ENCODE peak calls at places on chromosomes 11 and 22, in ten cellular contexts. One of them, this sample, is unnamed.

GRCh38 chr22:26679003-26679629 is 21.7 kb downstream of the MIAT start:
- DNase-seq in heart left ventricle: peak; percentile 67
- DNase-seq in gastrocnemius medialis: peak; percentile 53
- DNase-seq in vagina: no peak
- DNase-seq in esophagus squamous epithelium: no peak
- DNase-seq in stomach: peak; percentile 78
- DNase-seq in Peyer's patch: peak; percentile 75
- DNase-seq in right lobe of liver: peak; percentile 67
- DNase-seq in tibial nerve: peak; percentile 79
- DNase-seq in IMR-90: peak; percentile 71
- DNase-seq in this sample: peak; percentile 74

GRCh38 chr11:45089251-45089650 is 57.2 kb upstream of the PRDM11 start:
- DNase-seq in right lobe of liver: peak; percentile 77
- DNase-seq in vagina: peak; percentile 96
- DNase-seq in IMR-90: peak; percentile 93
- DNase-seq in stomach: peak; percentile 33
- DNase-seq in gastrocnemius medialis: peak; percentile 94
- DNase-seq in esophagus squamous epithelium: no peak
- DNase-seq in tibial nerve: peak; percentile 86
- DNase-seq in Peyer's patch: no peak
- DNase-seq in heart left ventricle: peak; percentile 88
- DNase-seq in this sample: peak; percentile 88

GRCh38 chr22:30675436-30675835 is 7.8 kb upstream of the DUSP18 start:
- DNase-seq in IMR-90: no peak
- DNase-seq in esophagus squamous epithelium: no peak
- DNase-seq in stomach: no peak
- DNase-seq in gastrocnemius medialis: no peak
- DNase-seq in right lobe of liver: no peak
- DNase-seq in Peyer's patch: no peak
- DNase-seq in tibial nerve: no peak
- DNase-seq in vagina: no peak
- DNase-seq in heart left ventricle: no peak
- DNase-seq in this sample: no peak

GRCh38 chr11:10459029-10459970 is 4.2 kb downstream of the AMPD3 start:
- DNase-seq in tibial nerve: no peak
- DNase-seq in stomach: no peak
- DNase-seq in Peyer's patch: no peak
- DNase-seq in esophagus squamous epithelium: no peak
- DNase-seq in vagina: peak; percentile 82
- DNase-seq in gastrocnemius medialis: no peak
- DNase-seq in heart left ventricle: no peak
- DNase-seq in IMR-90: no peak
- DNase-seq in right lobe of liver: no peak
- DNase-seq in this sample: peak; percentile 45

GRCh38 chr11:122559734-122560382 is 95.7 kb upstream of the UBASH3B start:
- DNase-seq in esophagus squamous epithelium: no peak
- DNase-seq in heart left ventricle: no peak
- DNase-seq in right lobe of liver: no peak
- DNase-seq in Peyer's patch: no peak
- DNase-seq in IMR-90: peak; percentile 25
- DNase-seq in vagina: no peak
- DNase-seq in gastrocnemius medialis: no peak
- DNase-seq in stomach: no peak
- DNase-seq in tibial nerve: no peak
- DNase-seq in this sample: no peak

GRCh38 chr11:72507050-72507449 is 72.7 kb upstream of the CLPB start:
- DNase-seq in stomach: no peak
- DNase-seq in right lobe of liver: no peak
- DNase-seq in IMR-90: no peak
- DNase-seq in heart left ventricle: no peak
- DNase-seq in tibial nerve: no peak
- DNase-seq in Peyer's patch: no peak
- DNase-seq in gastrocnemius medialis: no peak
- DNase-seq in vagina: no peak
- DNase-seq in esophagus squamous epithelium: no peak
- DNase-seq in this sample: no peak

GRCh38 chr11:46564459-46564858 is 29.4 kb downstream of the AMBRA1 start:
- DNase-seq in IMR-90: peak; percentile 64
- DNase-seq in tibial nerve: no peak
- DNase-seq in stomach: no peak
- DNase-seq in heart left ventricle: no peak
- DNase-seq in Peyer's patch: no peak
- DNase-seq in vagina: no peak
- DNase-seq in gastrocnemius medialis: no peak
- DNase-seq in esophagus squamous epithelium: no peak
- DNase-seq in right lobe of liver: no peak
- DNase-seq in this sample: no peak

GRCh38 chr11:92826597-92826996 is 142.9 kb upstream of the MTNR1B start:
- DNase-seq in vagina: no peak
- DNase-seq in right lobe of liver: no peak
- DNase-seq in stomach: no peak
- DNase-seq in heart left ventricle: no peak
- DNase-seq in Peyer's patch: no peak
- DNase-seq in esophagus squamous epithelium: no peak
- DNase-seq in tibial nerve: no peak
- DNase-seq in gastrocnemius medialis: no peak
- DNase-seq in IMR-90: no peak
- DNase-seq in this sample: no peak

GRCh38 chr11:58003036-58003435 is 20.6 kb upstream of the OR9Q1 start:
- DNase-seq in IMR-90: no peak
- DNase-seq in right lobe of liver: no peak
- DNase-seq in vagina: no peak
- DNase-seq in tibial nerve: no peak
- DNase-seq in heart left ventricle: no peak
- DNase-seq in stomach: no peak
- DNase-seq in gastrocnemius medialis: no peak
- DNase-seq in Peyer's patch: no peak
- DNase-seq in esophagus squamous epithelium: no peak
- DNase-seq in this sample: no peak

GRCh38 chr11:40292636-40293585 is 1166.5 kb downstream of the LRRC4C start:
- DNase-seq in IMR-90: no peak
- DNase-seq in gastrocnemius medialis: no peak
- DNase-seq in right lobe of liver: peak; percentile 47
- DNase-seq in Peyer's patch: no peak
- DNase-seq in stomach: no peak
- DNase-seq in heart left ventricle: peak; percentile 26
- DNase-seq in esophagus squamous epithelium: no peak
- DNase-seq in tibial nerve: no peak
- DNase-seq in vagina: no peak
- DNase-seq in this sample: no peak

GRCh38 chr22:46453006-46453828 is 84.2 kb downstream of the CELSR1 start:
- DNase-seq in Peyer's patch: no peak
- DNase-seq in heart left ventricle: peak; percentile 42
- DNase-seq in tibial nerve: no peak
- DNase-seq in esophagus squamous epithelium: no peak
- DNase-seq in vagina: no peak
- DNase-seq in stomach: peak; percentile 85
- DNase-seq in IMR-90: no peak
- DNase-seq in right lobe of liver: peak; percentile 73
- DNase-seq in gastrocnemius medialis: no peak
- DNase-seq in this sample: peak; percentile 47

GRCh38 chr11:72927380-72927779 is 113.2 kb downstream of the ATG16L2 start:
- DNase-seq in Peyer's patch: no peak
- DNase-seq in right lobe of liver: no peak
- DNase-seq in vagina: no peak
- DNase-seq in tibial nerve: no peak
- DNase-seq in heart left ventricle: no peak
- DNase-seq in IMR-90: no peak
- DNase-seq in gastrocnemius medialis: no peak
- DNase-seq in esophagus squamous epithelium: no peak
- DNase-seq in stomach: no peak
- DNase-seq in this sample: no peak

GRCh38 chr22:45192701-45193187 is 29.0 kb downstream of the NUP50 start:
- DNase-seq in esophagus squamous epithelium: no peak
- DNase-seq in vagina: no peak
- DNase-seq in heart left ventricle: no peak
- DNase-seq in tibial nerve: no peak
- DNase-seq in IMR-90: no peak
- DNase-seq in stomach: no peak
- DNase-seq in gastrocnemius medialis: no peak
- DNase-seq in Peyer's patch: peak; percentile 45
- DNase-seq in right lobe of liver: no peak
- DNase-seq in this sample: no peak

GRCh38 chr22:50608996-50609395 is 8.4 kb downstream of the MAPK8IP2 start:
- DNase-seq in tibial nerve: no peak
- DNase-seq in gastrocnemius medialis: no peak
- DNase-seq in vagina: no peak
- DNase-seq in Peyer's patch: no peak
- DNase-seq in esophagus squamous epithelium: no peak
- DNase-seq in right lobe of liver: no peak
- DNase-seq in heart left ventricle: no peak
- DNase-seq in stomach: no peak
- DNase-seq in IMR-90: no peak
- DNase-seq in this sample: no peak

GRCh38 chr11:127288926-127289325 is 288.4 kb upstream of the KIRREL3 start:
- DNase-seq in stomach: no peak
- DNase-seq in gastrocnemius medialis: no peak
- DNase-seq in esophagus squamous epithelium: no peak
- DNase-seq in Peyer's patch: no peak
- DNase-seq in heart left ventricle: no peak
- DNase-seq in tibial nerve: no peak
- DNase-seq in right lobe of liver: peak; percentile 69
- DNase-seq in vagina: no peak
- DNase-seq in IMR-90: no peak
- DNase-seq in this sample: no peak

GRCh38 chr11:68581901-68582300 is 102.4 kb upstream of the GAL start:
- DNase-seq in heart left ventricle: no peak
- DNase-seq in IMR-90: no peak
- DNase-seq in tibial nerve: no peak
- DNase-seq in stomach: no peak
- DNase-seq in right lobe of liver: no peak
- DNase-seq in vagina: no peak
- DNase-seq in esophagus squamous epithelium: no peak
- DNase-seq in Peyer's patch: no peak
- DNase-seq in gastrocnemius medialis: no peak
- DNase-seq in this sample: no peak

GRCh38 chr11:68584991-68585524 is 99.3 kb upstream of the GAL start:
- DNase-seq in heart left ventricle: no peak
- DNase-seq in stomach: no peak
- DNase-seq in gastrocnemius medialis: no peak
- DNase-seq in esophagus squamous epithelium: no peak
- DNase-seq in right lobe of liver: no peak
- DNase-seq in Peyer's patch: no peak
- DNase-seq in vagina: no peak
- DNase-seq in IMR-90: peak; percentile 6
- DNase-seq in tibial nerve: no peak
- DNase-seq in this sample: no peak

GRCh38 chr11:68583047-68583446 is 101.3 kb upstream of the GAL start:
- DNase-seq in IMR-90: peak; percentile 82
- DNase-seq in Peyer's patch: no peak
- DNase-seq in right lobe of liver: no peak
- DNase-seq in tibial nerve: no peak
- DNase-seq in gastrocnemius medialis: no peak
- DNase-seq in stomach: no peak
- DNase-seq in esophagus squamous epithelium: no peak
- DNase-seq in heart left ventricle: no peak
- DNase-seq in vagina: no peak
- DNase-seq in this sample: no peak

GRCh38 chr11:68582416-68583046 is 101.8 kb upstream of the GAL start:
- DNase-seq in stomach: no peak
- DNase-seq in tibial nerve: no peak
- DNase-seq in esophagus squamous epithelium: no peak
- DNase-seq in right lobe of liver: no peak
- DNase-seq in IMR-90: no peak
- DNase-seq in vagina: no peak
- DNase-seq in Peyer's patch: no peak
- DNase-seq in gastrocnemius medialis: peak; percentile 62
- DNase-seq in heart left ventricle: peak; percentile 58
- DNase-seq in this sample: no peak

GRCh38 chr11:68584097-68584496 is 100.2 kb upstream of the GAL start:
- DNase-seq in heart left ventricle: peak; percentile 59
- DNase-seq in gastrocnemius medialis: peak; percentile 36
- DNase-seq in Peyer's patch: peak; percentile 52
- DNase-seq in IMR-90: peak; percentile 4
- DNase-seq in stomach: peak; percentile 40
- DNase-seq in right lobe of liver: no peak
- DNase-seq in tibial nerve: peak; percentile 21
- DNase-seq in esophagus squamous epithelium: no peak
- DNase-seq in vagina: no peak
- DNase-seq in this sample: peak; percentile 52
- H3K36me3 ChIP-seq in heart left ventricle: peaks cover 86% of the 10 kb centered on the region
- H3K36me3 ChIP-seq in gastrocnemius medialis: peaks cover 60% of the 10 kb centered on the region
- H3K36me3 ChIP-seq in Peyer's patch: no peaks in the 10 kb centered on the region
- H3K36me3 ChIP-seq in IMR-90: peaks cover 33% of the 10 kb centered on the region
- H3K36me3 ChIP-seq in stomach: peaks cover 16% of the 10 kb centered on the region
- H3K36me3 ChIP-seq in right lobe of liver: peaks cover 48% of the 10 kb centered on the region
- H3K36me3 ChIP-seq in tibial nerve: peaks cover 67% of the 10 kb centered on the region
- H3K36me3 ChIP-seq in esophagus squamous epithelium: peaks cover 85% of the 10 kb centered on the region
- H3K36me3 ChIP-seq in vagina: peaks cover 50% of the 10 kb centered on the region
- H3K36me3 ChIP-seq in this sample: no peaks in the 10 kb centered on the region

DNA sequence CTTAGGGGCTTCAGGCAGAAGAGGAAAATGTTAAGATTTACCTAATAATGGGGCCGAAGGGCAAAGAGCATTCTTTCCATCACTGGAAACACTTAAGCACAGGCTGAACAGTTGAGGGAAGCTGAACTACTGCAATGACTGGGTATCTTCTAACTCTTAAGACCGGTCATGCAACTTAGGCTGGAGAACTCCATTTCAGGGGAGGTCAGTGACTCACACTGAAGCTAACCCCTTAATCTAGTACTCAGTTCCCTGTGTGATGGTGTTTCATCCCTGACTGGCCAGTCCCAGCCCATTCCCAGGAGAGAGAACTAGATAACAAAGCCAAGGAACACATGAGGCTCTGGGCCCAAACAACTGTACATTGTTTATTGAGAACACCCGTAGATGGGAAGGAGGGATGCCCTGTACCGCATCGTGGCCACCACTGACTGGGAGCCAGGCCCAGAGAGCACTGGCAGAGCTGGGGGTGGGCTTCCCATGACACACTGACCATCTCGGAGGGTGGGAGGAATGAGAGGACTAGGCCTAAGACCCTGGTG is 10.5 kb downstream of the RPL27A start:
- DNase-seq in Peyer's patch: peak; percentile 7
- DNase-seq in gastrocnemius medialis: no peak
- DNase-seq in stomach: no peak
- DNase-seq in esophagus squamous epithelium: no peak
- DNase-seq in tibial nerve: no peak
- DNase-seq in right lobe of liver: no peak
- DNase-seq in heart left ventricle: no peak
- DNase-seq in IMR-90: peak; percentile 57
- DNase-seq in vagina: no peak
- DNase-seq in this sample: no peak
- TF ChIP-seq POLR2A in Peyer's patch: no peak
- TF ChIP-seq POLR2A in gastrocnemius medialis: no peak
- TF ChIP-seq POLR2A in stomach: no peak
- TF ChIP-seq POLR2A in esophagus squamous epithelium: no peak
- TF ChIP-seq POLR2A in tibial nerve: no peak
- TF ChIP-seq POLR2A in right lobe of liver: no peak
- TF ChIP-seq POLR2A in heart left ventricle: no peak
- TF ChIP-seq POLR2A in IMR-90: no peak
- TF ChIP-seq POLR2A in vagina: no peak
- TF ChIP-seq POLR2A in this sample: no peak

GRCh38 chr22:39526736-39527171 is 5.8 kb downstream of the RPS19BP1 start:
- DNase-seq in Peyer's patch: no peak
- DNase-seq in esophagus squamous epithelium: no peak
- DNase-seq in stomach: no peak
- DNase-seq in IMR-90: no peak
- DNase-seq in vagina: no peak
- DNase-seq in right lobe of liver: peak; percentile 57
- DNase-seq in heart left ventricle: no peak
- DNase-seq in gastrocnemius medialis: no peak
- DNase-seq in tibial nerve: no peak
- DNase-seq in this sample: no peak
- H3K36me3 ChIP-seq in Peyer's patch: no peaks in the 10 kb centered on the region
- H3K36me3 ChIP-seq in esophagus squamous epithelium: peaks cover 68% of the 10 kb centered on the region
- H3K36me3 ChIP-seq in stomach: peaks cover 38% of the 10 kb centered on the region
- H3K36me3 ChIP-seq in IMR-90: peaks cover 36% of the 10 kb centered on the region
- H3K36me3 ChIP-seq in vagina: peaks cover 29% of the 10 kb centered on the region
- H3K36me3 ChIP-seq in right lobe of liver: peaks cover 27% of the 10 kb centered on the region
- H3K36me3 ChIP-seq in heart left ventricle: peaks cover 73% of the 10 kb centered on the region
- H3K36me3 ChIP-seq in gastrocnemius medialis: peaks cover 25% of the 10 kb centered on the region
- H3K36me3 ChIP-seq in tibial nerve: peaks cover 61% of the 10 kb centered on the region
- H3K36me3 ChIP-seq in this sample: peaks cover 7% of the 10 kb centered on the region

GRCh38 chr22:28882878-28883656 is at the start of gene ZNRF3:
- DNase-seq in gastrocnemius medialis: peak; percentile 91
- DNase-seq in stomach: peak; percentile 95
- DNase-seq in vagina: peak; percentile 94
- DNase-seq in right lobe of liver: peak; percentile 97
- DNase-seq in IMR-90: peak; percentile 91
- DNase-seq in heart left ventricle: peak; percentile 94
- DNase-seq in Peyer's patch: peak; percentile 95
- DNase-seq in esophagus squamous epithelium: peak; percentile 72
- DNase-seq in tibial nerve: peak; percentile 92
- DNase-seq in this sample: peak; percentile 95
- TF ChIP-seq POLR2A in gastrocnemius medialis: peak; percentile 83
- TF ChIP-seq POLR2A in stomach: no peak
- TF ChIP-seq POLR2A in vagina: no peak
- TF ChIP-seq POLR2A in right lobe of liver: no peak
- TF ChIP-seq POLR2A in IMR-90: peak; percentile 41
- TF ChIP-seq POLR2A in heart left ventricle: peak; percentile 7
- TF ChIP-seq POLR2A in Peyer's patch: no peak
- TF ChIP-seq POLR2A in esophagus squamous epithelium: no peak
- TF ChIP-seq POLR2A in tibial nerve: peak; percentile 60
- TF ChIP-seq POLR2A in this sample: peak; percentile 35